ENCODE peak calls at places on chromosome X, in seven cellular contexts. One of them, this sample, is unnamed.

GRCh38 chrX:13101439-13102139 is 57.2 kb upstream of the FAM9C start:
- DNase-seq in posterior cingulate gyrus: no peak
- DNase-seq in iPS-NIHi11: peak; percentile 15
- DNase-seq in uterus: peak; percentile 82
- DNase-seq in ELF-1: peak; percentile 57
- DNase-seq in KG1: no peak
- DNase-seq in nephron progenitor cell: no peak
- DNase-seq in this sample: peak; percentile 56

GRCh38 chrX:2608638-2609430 is 82.3 kb upstream of the CD99 start:
- DNase-seq in ELF-1: peak; percentile 80
- DNase-seq in posterior cingulate gyrus: no peak
- DNase-seq in iPS-NIHi11: peak; percentile 87
- DNase-seq in nephron progenitor cell: peak; percentile 91
- DNase-seq in uterus: peak; percentile 82
- DNase-seq in KG1: no peak
- DNase-seq in this sample: peak; percentile 90

GRCh38 chrX:44872319-44872816 is 620 bp upstream of the KDM6A start:
- DNase-seq in KG1: no peak
- DNase-seq in posterior cingulate gyrus: peak; percentile 24
- DNase-seq in ELF-1: peak; percentile 82
- DNase-seq in nephron progenitor cell: no peak
- DNase-seq in uterus: peak; percentile 44
- DNase-seq in iPS-NIHi11: peak; percentile 42
- DNase-seq in this sample: peak; percentile 56

GRCh38 chrX:8726031-8726652 is 5.8 kb downstream of the ANOS1 start:
- DNase-seq in KG1: no peak
- DNase-seq in posterior cingulate gyrus: no peak
- DNase-seq in uterus: no peak
- DNase-seq in ELF-1: peak; percentile 92
- DNase-seq in iPS-NIHi11: no peak
- DNase-seq in nephron progenitor cell: no peak
- DNase-seq in this sample: no peak

GRCh38 chrX:18748499-18748898 is 41.1 kb downstream of the PPEF1 start:
- DNase-seq in uterus: no peak
- DNase-seq in KG1: no peak
- DNase-seq in nephron progenitor cell: no peak
- DNase-seq in posterior cingulate gyrus: no peak
- DNase-seq in ELF-1: no peak
- DNase-seq in iPS-NIHi11: no peak
- DNase-seq in this sample: no peak

GRCh38 chrX:49041683-49042529 is 1.3 kb downstream of the TFE3 start:
- DNase-seq in KG1: no peak
- DNase-seq in uterus: no peak
- DNase-seq in ELF-1: peak; percentile 71
- DNase-seq in nephron progenitor cell: no peak
- DNase-seq in iPS-NIHi11: no peak
- DNase-seq in posterior cingulate gyrus: no peak
- DNase-seq in this sample: no peak

GRCh38 chrX:1466232-1466661 is 13.5 kb upstream of the ASMTL start:
- DNase-seq in posterior cingulate gyrus: no peak
- DNase-seq in ELF-1: no peak
- DNase-seq in nephron progenitor cell: no peak
- DNase-seq in KG1: no peak
- DNase-seq in uterus: no peak
- DNase-seq in iPS-NIHi11: no peak
- DNase-seq in this sample: peak; percentile 26

GRCh38 chrX:132426695-132427281 is 62.0 kb downstream of the MBNL3 start:
- DNase-seq in iPS-NIHi11: no peak
- DNase-seq in uterus: no peak
- DNase-seq in ELF-1: no peak
- DNase-seq in posterior cingulate gyrus: no peak
- DNase-seq in KG1: no peak
- DNase-seq in nephron progenitor cell: no peak
- DNase-seq in this sample: no peak

GRCh38 chrX:154748712-154749339 is 2.1 kb downstream of the GAB3 start:
- DNase-seq in posterior cingulate gyrus: no peak
- DNase-seq in iPS-NIHi11: peak; percentile 50
- DNase-seq in uterus: peak; percentile 46
- DNase-seq in ELF-1: peak; percentile 77
- DNase-seq in KG1: peak; percentile 23
- DNase-seq in nephron progenitor cell: peak; percentile 33
- DNase-seq in this sample: no peak

GRCh38 chrX:143788265-143788664 is 67.7 kb upstream of the SPANXN2 start:
- DNase-seq in ELF-1: no peak
- DNase-seq in posterior cingulate gyrus: no peak
- DNase-seq in KG1: no peak
- DNase-seq in nephron progenitor cell: peak; percentile 1
- DNase-seq in uterus: no peak
- DNase-seq in iPS-NIHi11: peak; percentile 3
- DNase-seq in this sample: no peak

GRCh38 chrX:153511784-153512500 is 5.5 kb upstream of the ATP2B3 start:
- DNase-seq in ELF-1: no peak
- DNase-seq in iPS-NIHi11: no peak
- DNase-seq in KG1: no peak
- DNase-seq in nephron progenitor cell: no peak
- DNase-seq in uterus: no peak
- DNase-seq in posterior cingulate gyrus: no peak
- DNase-seq in this sample: no peak

GRCh38 chrX:131626681-131627296 is 82.9 kb downstream of the OR13H1 start:
- DNase-seq in posterior cingulate gyrus: no peak
- DNase-seq in KG1: no peak
- DNase-seq in nephron progenitor cell: no peak
- DNase-seq in ELF-1: peak; percentile 8
- DNase-seq in uterus: no peak
- DNase-seq in iPS-NIHi11: peak; percentile 16
- DNase-seq in this sample: no peak

GRCh38 chrX:116272328-116272727 is 101.8 kb downstream of the AGTR2 start:
- DNase-seq in posterior cingulate gyrus: no peak
- DNase-seq in uterus: no peak
- DNase-seq in nephron progenitor cell: no peak
- DNase-seq in ELF-1: peak; percentile 8
- DNase-seq in KG1: no peak
- DNase-seq in iPS-NIHi11: no peak
- DNase-seq in this sample: peak; percentile 30

GRCh38 chrX:40240844-40241243 is 143.1 kb upstream of the BCOR start:
- DNase-seq in ELF-1: no peak
- DNase-seq in posterior cingulate gyrus: no peak
- DNase-seq in iPS-NIHi11: no peak
- DNase-seq in KG1: no peak
- DNase-seq in nephron progenitor cell: no peak
- DNase-seq in uterus: no peak
- DNase-seq in this sample: no peak

GRCh38 chrX:94058728-94059382 is 384.8 kb downstream of the FAM133A start:
- DNase-seq in ELF-1: peak; percentile 25
- DNase-seq in nephron progenitor cell: peak; percentile 40
- DNase-seq in uterus: no peak
- DNase-seq in iPS-NIHi11: peak; percentile 34
- DNase-seq in KG1: no peak
- DNase-seq in posterior cingulate gyrus: no peak
- DNase-seq in this sample: no peak

GRCh38 chrX:41178201-41178600 is 93.0 kb downstream of the USP9X start:
- DNase-seq in posterior cingulate gyrus: no peak
- DNase-seq in ELF-1: no peak
- DNase-seq in uterus: no peak
- DNase-seq in nephron progenitor cell: no peak
- DNase-seq in KG1: no peak
- DNase-seq in iPS-NIHi11: no peak
- DNase-seq in this sample: no peak

GRCh38 chrX:31268359-31268758 is 196.5 kb upstream of the FTHL17 start:
- DNase-seq in posterior cingulate gyrus: no peak
- DNase-seq in ELF-1: peak; percentile 27
- DNase-seq in KG1: no peak
- DNase-seq in nephron progenitor cell: no peak
- DNase-seq in uterus: no peak
- DNase-seq in iPS-NIHi11: peak; percentile 3
- DNase-seq in this sample: no peak

GRCh38 chrX:116499780-116500179 is 37.0 kb upstream of the CT83 start:
- DNase-seq in iPS-NIHi11: no peak
- DNase-seq in nephron progenitor cell: no peak
- DNase-seq in KG1: no peak
- DNase-seq in ELF-1: no peak
- DNase-seq in uterus: no peak
- DNase-seq in posterior cingulate gyrus: no peak
- DNase-seq in this sample: no peak

GRCh38 chrX:22043872-22044271 is 11.7 kb downstream of the PHEX start:
- DNase-seq in nephron progenitor cell: no peak
- DNase-seq in posterior cingulate gyrus: no peak
- DNase-seq in ELF-1: no peak
- DNase-seq in KG1: no peak
- DNase-seq in iPS-NIHi11: no peak
- DNase-seq in uterus: no peak
- DNase-seq in this sample: no peak

GRCh38 chrX:119467433-119467832 is 811 bp upstream of the SLC25A5 start:
- DNase-seq in KG1: no peak
- DNase-seq in uterus: no peak
- DNase-seq in nephron progenitor cell: no peak
- DNase-seq in posterior cingulate gyrus: no peak
- DNase-seq in ELF-1: no peak
- DNase-seq in iPS-NIHi11: no peak
- DNase-seq in this sample: no peak

GRCh38 chrX:70171636-70172035 is 5.6 kb upstream of the DGAT2L6 start:
- DNase-seq in nephron progenitor cell: no peak
- DNase-seq in KG1: no peak
- DNase-seq in posterior cingulate gyrus: no peak
- DNase-seq in ELF-1: no peak
- DNase-seq in iPS-NIHi11: no peak
- DNase-seq in uterus: no peak
- DNase-seq in this sample: no peak

GRCh38 chrX:124098089-124098488 is 136.6 kb downstream of the STAG2 start:
- DNase-seq in posterior cingulate gyrus: no peak
- DNase-seq in nephron progenitor cell: no peak
- DNase-seq in ELF-1: no peak
- DNase-seq in KG1: no peak
- DNase-seq in uterus: no peak
- DNase-seq in iPS-NIHi11: peak; percentile 4
- DNase-seq in this sample: no peak

GRCh38 chrX:13774696-13775095 is 40.1 kb downstream of the OFD1 start:
- DNase-seq in KG1: no peak
- DNase-seq in iPS-NIHi11: no peak
- DNase-seq in posterior cingulate gyrus: no peak
- DNase-seq in ELF-1: no peak
- DNase-seq in uterus: no peak
- DNase-seq in nephron progenitor cell: no peak
- DNase-seq in this sample: no peak

GRCh38 chrX:7330971-7331746 is 183.2 kb upstream of the PUDP start:
- DNase-seq in uterus: peak; percentile 29
- DNase-seq in nephron progenitor cell: no peak
- DNase-seq in KG1: no peak
- DNase-seq in posterior cingulate gyrus: no peak
- DNase-seq in ELF-1: no peak
- DNase-seq in iPS-NIHi11: no peak
- DNase-seq in this sample: no peak

GRCh38 chrX:116824785-116825184 is 362.0 kb upstream of the CT83 start:
- DNase-seq in KG1: no peak
- DNase-seq in posterior cingulate gyrus: no peak
- DNase-seq in nephron progenitor cell: no peak
- DNase-seq in ELF-1: peak; percentile 73
- DNase-seq in iPS-NIHi11: peak; percentile 5
- DNase-seq in uterus: no peak
- DNase-seq in this sample: no peak

GRCh38 chrX:107448625-107449468 is 605 bp upstream of the FRMPD3 start:
- DNase-seq in posterior cingulate gyrus: no peak
- DNase-seq in ELF-1: peak; percentile 77
- DNase-seq in nephron progenitor cell: peak; percentile 50
- DNase-seq in KG1: no peak
- DNase-seq in iPS-NIHi11: peak; percentile 42
- DNase-seq in uterus: peak; percentile 13
- DNase-seq in this sample: no peak

GRCh38 chrX:31397119-31397518 is 325.3 kb upstream of the FTHL17 start:
- DNase-seq in nephron progenitor cell: no peak
- DNase-seq in KG1: no peak
- DNase-seq in ELF-1: no peak
- DNase-seq in uterus: no peak
- DNase-seq in posterior cingulate gyrus: no peak
- DNase-seq in iPS-NIHi11: no peak
- DNase-seq in this sample: no peak

GRCh38 chrX:133838761-133839676 is 146.4 kb downstream of the GPC3 start:
- DNase-seq in posterior cingulate gyrus: no peak
- DNase-seq in uterus: no peak
- DNase-seq in iPS-NIHi11: peak; percentile 45
- DNase-seq in ELF-1: peak; percentile 86
- DNase-seq in nephron progenitor cell: peak; percentile 67
- DNase-seq in KG1: no peak
- DNase-seq in this sample: peak; percentile 33

GRCh38 chrX:111955916-111956315 is 79.9 kb downstream of the TRPC5OS start:
- DNase-seq in posterior cingulate gyrus: no peak
- DNase-seq in uterus: no peak
- DNase-seq in iPS-NIHi11: no peak
- DNase-seq in nephron progenitor cell: no peak
- DNase-seq in ELF-1: no peak
- DNase-seq in KG1: no peak
- DNase-seq in this sample: no peak

GRCh38 chrX:143437439-143437838 is 79.8 kb downstream of the SPANXN3 start:
- DNase-seq in posterior cingulate gyrus: no peak
- DNase-seq in uterus: no peak
- DNase-seq in KG1: no peak
- DNase-seq in nephron progenitor cell: peak; percentile 4
- DNase-seq in iPS-NIHi11: peak; percentile 9
- DNase-seq in ELF-1: peak; percentile 14
- DNase-seq in this sample: no peak

GRCh38 chrX:118603981-118604380 is 108.4 kb downstream of the DOCK11 start:
- DNase-seq in ELF-1: peak; percentile 77
- DNase-seq in iPS-NIHi11: peak; percentile 60
- DNase-seq in uterus: peak; percentile 42
- DNase-seq in nephron progenitor cell: peak; percentile 47
- DNase-seq in KG1: no peak
- DNase-seq in posterior cingulate gyrus: no peak
- DNase-seq in this sample: peak; percentile 47

GRCh38 chrX:72245461-72246089 is 6.7 kb upstream of the ERCC6L start:
- DNase-seq in uterus: no peak
- DNase-seq in posterior cingulate gyrus: no peak
- DNase-seq in ELF-1: peak; percentile 88
- DNase-seq in KG1: no peak
- DNase-seq in nephron progenitor cell: peak; percentile 61
- DNase-seq in iPS-NIHi11: peak; percentile 77
- DNase-seq in this sample: peak; percentile 67

GRCh38 chrX:14920196-14920595 is 47.0 kb downstream of the MOSPD2 start:
- DNase-seq in posterior cingulate gyrus: no peak
- DNase-seq in nephron progenitor cell: no peak
- DNase-seq in KG1: no peak
- DNase-seq in iPS-NIHi11: no peak
- DNase-seq in ELF-1: no peak
- DNase-seq in uterus: no peak
- DNase-seq in this sample: no peak